ENCODE peak calls at places on chromosomes 3 and 15, in seven cellular contexts. S, Z, D, V, I, P and G are unnamed samples.

GRCh38 chr3:39146611-39147373 is 6.6 kb downstream of the CSRNP1 start:
- DNase-seq in I (peak), V (peak), D (no peak), Z (no peak), S (no peak), P (peak), G (peak)

GRCh38 chr15:36152961-36153360 is 426.5 kb upstream of the CDIN1 start:
- DNase-seq in Z (no peak), P (no peak), D (no peak), S (no peak), I (no peak), V (no peak), G (no peak)

GRCh38 chr3:52967398-52967797 is 70.0 kb upstream of the STIMATE start:
- DNase-seq in V (no peak), Z (no peak), D (no peak), I (no peak), P (no peak), S (no peak), G (no peak)

GRCh38 chr3:42501681-42502428 is 588 bp upstream of the VIPR1 start:
- DNase-seq in V (peak), Z (peak), P (peak), I (no peak), S (peak), D (peak), G (peak)

GRCh38 chr3:96813134-96813819 is 1.1 kb upstream of the EPHA6 start:
- DNase-seq in V (peak), P (peak), I (peak), Z (peak), S (peak), D (peak), G (peak)

GRCh38 chr3:16923112-16923511 is 38.4 kb downstream of the PLCL2 start:
- DNase-seq in V (no peak), Z (peak), S (no peak), D (no peak), P (no peak), I (no peak), G (no peak)

GRCh38 chr3:13282528-13282985 is 137.6 kb downstream of the NUP210 start:
- DNase-seq in P (peak), I (no peak), S (no peak), V (no peak), D (no peak), Z (peak), G (no peak)

GRCh38 chr3:98733055-98733777 is 29.9 kb upstream of the ST3GAL6 start:
- DNase-seq in Z (no peak), V (no peak), I (no peak), D (peak), P (peak), S (peak), G (no peak)

GRCh38 chr3:51940648-51941421 is 869 bp downstream of the RRP9 start:
- DNase-seq in D (no peak), V (no peak), P (no peak), S (no peak), I (no peak), Z (no peak), G (no peak)

GRCh38 chr3:64680334-64680733 is 7.5 kb downstream of the ADAMTS9 start:
- DNase-seq in P (no peak), V (no peak), Z (no peak), S (no peak), D (no peak), I (no peak), G (no peak)

GRCh38 chr3:172320468-172320867 is 127.8 kb downstream of the GHSR start:
- DNase-seq in Z (no peak), V (no peak), P (no peak), I (no peak), S (no peak), D (no peak), G (no peak)

GRCh38 chr3:145448436-145448835 is 712.5 kb downstream of the PLOD2 start:
- DNase-seq in D (no peak), Z (no peak), V (no peak), P (no peak), S (no peak), I (no peak), G (no peak)

GRCh38 chr15:59399465-59400102 is 26.9 kb upstream of the MYO1E start:
- DNase-seq in P (peak), V (no peak), S (no peak), D (no peak), I (no peak), Z (no peak), G (no peak)

GRCh38 chr3:42192334-42193200 is 73.4 kb downstream of the CCK start:
- DNase-seq in I (no peak), Z (no peak), V (no peak), S (no peak), P (peak), D (no peak), G (no peak)

GRCh38 chr3:17355591-17355990 is 386.8 kb downstream of the TBC1D5 start:
- DNase-seq in V (no peak), D (no peak), S (no peak), I (peak), P (no peak), Z (no peak), G (no peak)

GRCh38 chr15:65580287-65580686 is 30.6 kb downstream of the INTS14 start:
- DNase-seq in Z (no peak), I (peak), D (no peak), P (no peak), V (no peak), S (no peak), G (no peak)

GRCh38 chr3:179067839-179068238 is 3.8 kb downstream of the ZMAT3 start:
- DNase-seq in D (no peak), P (no peak), S (no peak), I (no peak), V (no peak), Z (no peak), G (no peak)

GRCh38 chr15:31083394-31083790 is 18.1 kb downstream of the TRPM1 start:
- DNase-seq in P (no peak), V (no peak), Z (no peak), S (no peak), D (no peak), I (no peak), G (no peak)

GRCh38 chr3:81500039-81500438 is 261.4 kb downstream of the GBE1 start:
- DNase-seq in I (no peak), D (no peak), S (no peak), P (no peak), V (no peak), Z (no peak), G (no peak)

GRCh38 chr15:89926158-89926557 is 13.4 kb upstream of the ARPIN start:
- DNase-seq in I (no peak), Z (no peak), D (no peak), P (no peak), V (no peak), S (no peak), G (no peak)